ENCODE peak calls at places on chromosome 21, in seven cellular contexts. D is GM23248, Q is thoracic aorta, H is fibroblast of lung, P is GM23338, E is upper lobe of right lung, R is heart right ventricle. C is an unnamed sample.
A peak's percentile ranks its signal among the peaks of the same experiment; 100 is the strongest.

GRCh38 chr21:45957986-45958610 is 23.5 kb upstream of the COL6A1 start:
- DNase-seq in H (peak; percentile 90), P (no peak), R (no peak), Q (no peak), E (no peak), D (peak; percentile 95), C (no peak)

GRCh38 chr21:25735895-25736597 is 1.3 kb downstream of the GABPA start:
- DNase-seq in Q (no peak), R (no peak), D (peak; percentile 49), E (no peak), P (peak; percentile 35), H (peak; percentile 54), C (peak; percentile 25)

GRCh38 chr21:45418301-45419071 is 13.5 kb downstream of the COL18A1 start:
- DNase-seq in R (no peak), D (no peak), H (no peak), P (no peak), Q (no peak), E (no peak), C (no peak)

GRCh38 chr21:38913120-38913975 is 107.6 kb downstream of the ETS2 start:
- DNase-seq in D (peak; percentile 84), P (peak; percentile 78), H (peak; percentile 59), R (peak; percentile 72), E (peak; percentile 94), Q (peak; percentile 30), C (no peak)

GRCh38 chr21:37764696-37765095 is 151.6 kb downstream of the KCNJ6 start:
- DNase-seq in E (no peak), D (no peak), R (no peak), P (no peak), H (no peak), Q (no peak), C (no peak)

GRCh38 chr21:20443558-20444155 is 554.6 kb upstream of the NCAM2 start:
- DNase-seq in R (no peak), H (no peak), E (no peak), Q (no peak), D (no peak), P (peak; percentile 76), C (no peak)

GRCh38 chr21:29208666-29209059 is 78.2 kb downstream of the MAP3K7CL start:
- DNase-seq in P (no peak), D (peak; percentile 91), R (no peak), E (no peak), Q (no peak), H (peak; percentile 84), C (no peak)

GRCh38 chr21:46067505-46068201 is 30.3 kb upstream of the COL6A2 start:
- DNase-seq in D (no peak), H (no peak), P (no peak), R (no peak), Q (no peak), E (peak; percentile 57), C (no peak)

GRCh38 chr21:40587786-40588353 is 259.1 kb downstream of the DSCAM start:
- DNase-seq in D (no peak), Q (no peak), R (no peak), E (no peak), H (no peak), P (no peak), C (no peak)

GRCh38 chr21:28754127-28754611 is 238.5 kb downstream of the LTN1 start:
- DNase-seq in H (peak; percentile 93), Q (peak; percentile 60), D (peak; percentile 57), R (peak; percentile 87), P (no peak), E (no peak), C (no peak)

GRCh38 chr21:36319767-36320420 is at the start of gene MORC3:
- DNase-seq in Q (peak; percentile 95), E (peak; percentile 99), H (peak; percentile 99), R (peak; percentile 97), D (peak; percentile 99), P (peak; percentile 98), C (peak; percentile 97)

GRCh38 chr21:18354947-18355346 is 48.6 kb downstream of the TMPRSS15 start:
- DNase-seq in Q (no peak), P (no peak), D (no peak), E (no peak), H (no peak), R (no peak), C (no peak)

GRCh38 chr21:37153935-37154350 is 80.9 kb downstream of the TTC3 start:
- DNase-seq in Q (no peak), D (no peak), E (no peak), R (peak; percentile 13), H (no peak), P (no peak), C (no peak)

GRCh38 chr21:45000637-45001133 is 60.9 kb downstream of the SLX9 start:
- DNase-seq in H (no peak), P (no peak), D (no peak), R (no peak), Q (no peak), E (peak; percentile 50), C (no peak)

GRCh38 chr21:39004776-39005605 is 178.3 kb downstream of the PSMG1 start:
- DNase-seq in E (peak; percentile 76), H (peak; percentile 81), Q (no peak), P (no peak), R (peak; percentile 78), D (no peak), C (peak; percentile 23)

GRCh38 chr21:36477001-36477400 is 2.9 kb downstream of the CLDN14 start:
- DNase-seq in P (no peak), R (no peak), H (no peak), Q (no peak), E (no peak), D (no peak), C (no peak)

GRCh38 chr21:24160528-24160927 is 1446.8 kb downstream of the MRPL39 start:
- DNase-seq in Q (no peak), E (no peak), P (no peak), R (no peak), H (no peak), D (no peak), C (no peak)

GRCh38 chr21:14308234-14308633 is 74.7 kb downstream of the HSPA13 start:
- DNase-seq in D (no peak), Q (no peak), R (no peak), E (no peak), H (no peak), P (no peak), C (no peak)
- H3K27me3 ChIP-seq in D (no peaks in the 10 kb centered on the region), Q (no peaks in the 10 kb centered on the region), R (no peaks in the 10 kb centered on the region), E (no peaks in the 10 kb centered on the region), H (no peaks in the 10 kb centered on the region), P (no peaks in the 10 kb centered on the region), C (no peaks in the 10 kb centered on the region)

DNA sequence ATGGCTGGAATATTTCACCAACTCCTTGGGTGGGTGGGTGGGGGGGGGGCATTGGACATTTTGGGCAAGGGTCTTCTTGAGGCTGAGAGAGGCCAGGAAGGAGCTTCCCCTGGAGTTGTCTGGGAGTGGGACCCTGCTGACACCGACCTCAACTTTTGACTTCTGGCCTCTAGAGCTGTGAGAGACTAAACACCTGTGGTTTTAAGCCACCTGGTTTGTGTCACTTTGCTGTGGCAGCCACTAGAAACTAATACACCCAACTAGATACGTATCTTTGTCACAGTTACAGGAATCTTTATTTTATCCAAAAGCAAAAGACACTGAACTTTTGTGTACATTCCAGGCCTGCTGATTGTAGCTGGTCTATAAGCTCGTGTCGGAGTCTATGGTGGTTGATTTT is 9.9 kb upstream of the RIPK4 start:
- DNase-seq in P (no peak), Q (no peak), R (no peak), H (no peak), E (no peak), D (no peak), C (no peak)
- H3K36me3 ChIP-seq in P (no peaks in the 10 kb centered on the region), Q (no peaks in the 10 kb centered on the region), R (no peaks in the 10 kb centered on the region), H (no peaks in the 10 kb centered on the region), E (no peaks in the 10 kb centered on the region), D (no peaks in the 10 kb centered on the region), C (no peaks in the 10 kb centered on the region)

DNA sequence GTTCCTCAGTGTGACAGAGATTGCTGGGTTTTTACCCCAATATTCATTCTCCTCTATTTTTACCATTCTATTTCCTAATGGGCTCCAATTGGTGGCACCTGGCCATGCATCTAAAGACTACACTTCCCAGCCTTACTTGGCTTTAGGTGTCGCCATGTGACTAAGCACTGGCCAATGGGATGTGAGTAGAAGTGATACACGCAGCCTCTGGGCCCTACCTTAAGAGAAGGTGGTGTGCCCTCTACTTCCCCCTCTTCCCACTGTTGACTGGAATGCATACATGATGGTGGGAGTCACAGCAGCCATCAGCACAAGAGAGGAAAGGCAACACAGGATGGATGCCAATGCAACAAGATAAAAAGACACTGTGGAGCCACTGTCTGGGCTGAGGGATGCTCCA is 11.4 kb upstream of the OLIG2 start:
- DNase-seq in E (no peak), Q (no peak), P (no peak), H (no peak), R (no peak), D (no peak), C (no peak)
- H3K27me3 ChIP-seq in E (peaks cover 33% of the 10 kb centered on the region), Q (no peaks in the 10 kb centered on the region), P (peaks cover 44% of the 10 kb centered on the region), H (peaks cover 11% of the 10 kb centered on the region), R (peaks cover 67% of the 10 kb centered on the region), D (peaks cover 48% of the 10 kb centered on the region), C (peaks cover 4% of the 10 kb centered on the region)

DNA sequence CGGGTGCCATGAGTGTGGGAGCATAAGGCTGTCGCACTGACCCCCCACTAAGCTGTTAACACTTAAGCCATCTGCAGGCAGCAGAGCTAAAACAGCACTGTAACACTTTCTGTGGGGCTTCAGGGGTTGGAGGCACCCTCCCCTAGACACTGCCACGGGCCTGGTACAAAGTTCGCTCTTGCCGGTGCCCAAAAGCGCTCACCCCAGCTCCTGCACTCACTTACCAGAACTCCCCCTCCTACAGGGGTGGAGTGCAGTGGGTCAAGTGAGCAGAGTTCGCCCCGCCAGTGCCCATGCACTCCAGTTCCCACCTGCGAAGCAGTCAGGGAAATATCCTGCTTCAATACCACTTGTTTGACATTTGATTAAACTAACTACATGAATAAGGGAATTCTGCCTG is 46.3 kb upstream of the CFAP298 start:
- DNase-seq in E (no peak), Q (no peak), R (no peak), P (no peak), D (no peak), H (no peak), C (no peak)
- H3K36me3 ChIP-seq in E (peaks cover 41% of the 10 kb centered on the region), Q (peaks cover 19% of the 10 kb centered on the region), R (peaks cover 90% of the 10 kb centered on the region), P (no peaks in the 10 kb centered on the region), D (peaks cover 18% of the 10 kb centered on the region), H (no peaks in the 10 kb centered on the region), C (peaks cover 2% of the 10 kb centered on the region)

DNA sequence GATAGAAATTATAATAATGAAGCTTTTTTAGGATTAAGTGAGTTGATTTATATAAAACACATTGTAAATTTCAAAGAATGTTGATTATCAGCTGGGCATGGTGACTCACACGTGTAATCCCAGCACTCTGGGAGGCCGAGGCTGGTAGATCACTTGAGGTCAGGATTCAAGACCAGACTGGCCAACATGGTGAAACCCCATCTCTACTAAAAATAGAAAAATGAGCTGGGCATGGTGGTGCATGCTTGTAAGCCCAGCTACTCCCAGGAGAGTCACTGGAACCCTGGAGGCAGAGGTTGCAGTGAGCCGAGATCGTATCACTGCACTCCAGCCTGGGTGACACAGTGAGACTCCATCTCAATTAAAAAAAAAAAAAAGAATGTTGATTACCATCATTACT is 18.4 kb downstream of the ADAMTS1 start:
- DNase-seq in H (peak; percentile 9), Q (no peak), P (no peak), E (no peak), R (no peak), D (no peak), C (no peak)
- H3K27me3 ChIP-seq in H (no peaks in the 10 kb centered on the region), Q (no peaks in the 10 kb centered on the region), P (no peaks in the 10 kb centered on the region), E (no peaks in the 10 kb centered on the region), R (no peaks in the 10 kb centered on the region), D (no peaks in the 10 kb centered on the region), C (no peaks in the 10 kb centered on the region)

C was measured in naive thymus-derived CD4-positive, alpha-beta T cell.